ENCODE peak calls at places on chromosome 16, in eight cellular contexts. D is GM23248; L is memory B cell; R is AG10803; T is cardiac fibroblast; E is esophagus squamous epithelium; X is activated CD8-positive, alpha-beta memory T cell treated with anti-CD3 and anti-CD28 coated beads, Interleukin-2, amount 50 U/mL, for 4 hours; S is activated CD4-positive, CD25-positive, alpha-beta regulatory T cell. U is an unnamed sample.

GRCh38 chr16:31105677-31106213 is 2.4 kb upstream of the BCKDK start:
- DNase-seq in D (peak), L (peak), R (peak), T (peak), E (no peak), X (peak), S (peak), U (peak)

GRCh38 chr16:695355-696089 is 5.3 kb upstream of the WDR24 start:
- DNase-seq in D (peak), L (no peak), R (no peak), T (no peak), E (no peak), X (peak), S (no peak), U (peak)

GRCh38 chr16:73012341-73012740 is 35.6 kb downstream of the ZFHX3 start:
- DNase-seq in D (no peak), L (no peak), R (no peak), T (no peak), E (no peak), X (no peak), S (no peak), U (no peak)

GRCh38 chr16:89581045-89581695 is 5.6 kb downstream of the CPNE7 start:
- DNase-seq in D (peak), L (no peak), R (peak), T (peak), E (no peak), X (no peak), S (no peak), U (peak)

GRCh38 chr16:12900599-12901203 is 697 bp upstream of the SHISA9 start:
- DNase-seq in D (no peak), L (no peak), R (no peak), T (no peak), E (no peak), X (no peak), S (no peak), U (no peak)

GRCh38 chr16:3235856-3236669 is 1.1 kb upstream of the ZNF200 start:
- DNase-seq in D (peak), L (no peak), R (no peak), T (no peak), E (no peak), X (peak), S (no peak), U (no peak)

GRCh38 chr16:49340466-49340865 is 33.1 kb upstream of the C16orf78 start:
- DNase-seq in D (no peak), L (no peak), R (no peak), T (no peak), E (no peak), X (no peak), S (no peak), U (no peak)

GRCh38 chr16:4663756-4664465 is 29.5 kb upstream of the NUDT16L1 start:
- DNase-seq in D (no peak), L (no peak), R (no peak), T (no peak), E (no peak), X (no peak), S (no peak), U (no peak)

GRCh38 chr16:30018731-30019158 is 4.3 kb upstream of the C16orf92 start:
- DNase-seq in D (no peak), L (no peak), R (no peak), T (no peak), E (no peak), X (no peak), S (no peak), U (no peak)

GRCh38 chr16:85421338-85422123 is 191.6 kb upstream of the GSE1 start:
- DNase-seq in D (no peak), L (no peak), R (no peak), T (no peak), E (no peak), X (peak), S (no peak), U (no peak)

GRCh38 chr16:11386054-11386680 is 40.9 kb downstream of the RMI2 start:
- DNase-seq in D (no peak), L (no peak), R (no peak), T (no peak), E (no peak), X (no peak), S (no peak), U (no peak)

GRCh38 chr16:86975445-86975844 is 341.7 kb downstream of the C16orf95 start:
- DNase-seq in D (peak), L (no peak), R (peak), T (peak), E (no peak), X (no peak), S (no peak), U (peak)

GRCh38 chr16:66001432-66001831 is 365.1 kb upstream of the CDH5 start:
- DNase-seq in D (no peak), L (no peak), R (no peak), T (no peak), E (no peak), X (no peak), S (no peak), U (no peak)

GRCh38 chr16:88345031-88345942 is 37.5 kb upstream of the ZNF469 start:
- DNase-seq in D (no peak), L (no peak), R (no peak), T (no peak), E (no peak), X (no peak), S (no peak), U (no peak)

GRCh38 chr16:31157136-31157535 is 7.3 kb upstream of the PRSS36 start:
- DNase-seq in D (peak), L (no peak), R (no peak), T (no peak), E (no peak), X (no peak), S (no peak), U (no peak)